ENCODE peak calls at places on chromosomes 12 and 14, in eight cellular contexts. G is astrocyte, K is fibroblast of lung, Z is neuronal stem cell, R is DND-41, L is H1, S is endothelial cell of umbilical vein, T is H9. F is an unnamed sample.

GRCh38 chr12:67876305-67876915 is 112.8 kb upstream of the IFNG-AS1 start:
- DNase-seq in G (no peak), K (no peak), Z (no peak), R (no peak), L (no peak), S (no peak), T (no peak), F (no peak)

GRCh38 chr12:43836455-43836989 is 641 bp downstream of the TMEM117 start:
- DNase-seq in G (peak), K (peak), Z (no peak), R (no peak), L (no peak), S (peak), T (no peak), F (no peak)

GRCh38 chr12:101455685-101456084 is 19.5 kb upstream of the SPIC start:
- DNase-seq in G (no peak), K (no peak), Z (no peak), R (peak), L (no peak), S (no peak), T (no peak), F (no peak)

GRCh38 chr12:113071427-113072112 is 15.0 kb downstream of the DTX1 start:
- DNase-seq in G (no peak), K (no peak), Z (no peak), R (no peak), L (no peak), S (no peak), T (peak), F (no peak)

GRCh38 chr14:89221109-89221508 is 195.9 kb downstream of the FOXN3 start:
- DNase-seq in G (peak), K (peak), Z (no peak), R (no peak), L (no peak), S (peak), T (no peak), F (peak)

GRCh38 chr12:102569803-102570202 is 89.4 kb upstream of the IGF1 start:
- DNase-seq in G (no peak), K (no peak), Z (no peak), R (no peak), L (no peak), S (no peak), T (no peak), F (no peak)

GRCh38 chr12:127538325-127538724 is 728.6 kb upstream of the TMEM132C start:
- DNase-seq in G (no peak), K (no peak), Z (no peak), R (no peak), L (no peak), S (no peak), T (peak), F (no peak)

GRCh38 chr12:117857632-117858274 is 111.0 kb downstream of the KSR2 start:
- DNase-seq in G (peak), K (peak), Z (peak), R (peak), L (peak), S (peak), T (peak), F (peak)

GRCh38 chr12:3564411-3564810 is 73.4 kb downstream of the PRMT8 start:
- DNase-seq in G (no peak), K (no peak), Z (no peak), R (no peak), L (no peak), S (no peak), T (no peak), F (no peak)

GRCh38 chr12:82955020-82955419 is 268.3 kb downstream of the TMTC2 start:
- DNase-seq in G (no peak), K (no peak), Z (no peak), R (no peak), L (no peak), S (no peak), T (no peak), F (no peak)

GRCh38 chr12:71157601-71158233 is at the start of gene TSPAN8:
- DNase-seq in G (no peak), K (no peak), Z (no peak), R (no peak), L (no peak), S (peak), T (no peak), F (no peak)

GRCh38 chr12:34595749-34596733 is 573.7 kb downstream of the ALG10 start:
- DNase-seq in G (no peak), K (no peak), Z (no peak), R (no peak), L (no peak), S (no peak), T (no peak), F (no peak)

GRCh38 chr12:109542014-109542413 is 31.3 kb downstream of the MMAB start:
- DNase-seq in G (peak), K (peak), Z (no peak), R (no peak), L (no peak), S (peak), T (no peak), F (peak)

GRCh38 chr12:117032593-117033381 is 66.4 kb downstream of the TESC start:
- DNase-seq in G (peak), K (no peak), Z (no peak), R (no peak), L (no peak), S (peak), T (no peak), F (no peak)

GRCh38 chr14:99615497-99616245 is 11.7 kb upstream of the CCDC85C start:
- DNase-seq in G (no peak), K (peak), Z (no peak), R (no peak), L (no peak), S (peak), T (no peak), F (no peak)

GRCh38 chr12:44372259-44372658 is 503.9 kb downstream of the NELL2 start:
- DNase-seq in G (peak), K (peak), Z (no peak), R (no peak), L (no peak), S (no peak), T (no peak), F (peak)

GRCh38 chr12:54039417-54040147 is 6.7 kb downstream of the HOXC5 start:
- DNase-seq in G (no peak), K (peak), Z (no peak), R (no peak), L (no peak), S (no peak), T (no peak), F (no peak)

GRCh38 chr12:21529456-21529855 is 3.4 kb downstream of the SPX start:
- DNase-seq in G (no peak), K (no peak), Z (no peak), R (no peak), L (no peak), S (no peak), T (no peak), F (no peak)

GRCh38 chr14:94030571-94030970 is 4.4 kb downstream of the OTUB2 start:
- DNase-seq in G (no peak), K (no peak), Z (no peak), R (no peak), L (no peak), S (no peak), T (no peak), F (no peak)

GRCh38 chr14:96173646-96174475 is 30.8 kb upstream of the BDKRB2 start:
- DNase-seq in G (no peak), K (no peak), Z (no peak), R (no peak), L (no peak), S (no peak), T (no peak), F (no peak)

GRCh38 chr12:93153321-93153720 is 224.2 kb upstream of the EEA1 start:
- DNase-seq in G (peak), K (peak), Z (no peak), R (no peak), L (no peak), S (no peak), T (no peak), F (no peak)

GRCh38 chr12:93156091-93156490 is 221.6 kb upstream of the NUDT4 start:
- DNase-seq in G (no peak), K (no peak), Z (no peak), R (no peak), L (no peak), S (no peak), T (no peak), F (no peak)

GRCh38 chr12:93154096-93154728 is 223.5 kb upstream of the NUDT4 start:
- DNase-seq in G (no peak), K (no peak), Z (no peak), R (no peak), L (no peak), S (no peak), T (no peak), F (no peak)

GRCh38 chr12:93152617-93153016 is 223.5 kb upstream of the EEA1 start:
- DNase-seq in G (no peak), K (no peak), Z (no peak), R (no peak), L (no peak), S (no peak), T (no peak), F (no peak)

DNA sequence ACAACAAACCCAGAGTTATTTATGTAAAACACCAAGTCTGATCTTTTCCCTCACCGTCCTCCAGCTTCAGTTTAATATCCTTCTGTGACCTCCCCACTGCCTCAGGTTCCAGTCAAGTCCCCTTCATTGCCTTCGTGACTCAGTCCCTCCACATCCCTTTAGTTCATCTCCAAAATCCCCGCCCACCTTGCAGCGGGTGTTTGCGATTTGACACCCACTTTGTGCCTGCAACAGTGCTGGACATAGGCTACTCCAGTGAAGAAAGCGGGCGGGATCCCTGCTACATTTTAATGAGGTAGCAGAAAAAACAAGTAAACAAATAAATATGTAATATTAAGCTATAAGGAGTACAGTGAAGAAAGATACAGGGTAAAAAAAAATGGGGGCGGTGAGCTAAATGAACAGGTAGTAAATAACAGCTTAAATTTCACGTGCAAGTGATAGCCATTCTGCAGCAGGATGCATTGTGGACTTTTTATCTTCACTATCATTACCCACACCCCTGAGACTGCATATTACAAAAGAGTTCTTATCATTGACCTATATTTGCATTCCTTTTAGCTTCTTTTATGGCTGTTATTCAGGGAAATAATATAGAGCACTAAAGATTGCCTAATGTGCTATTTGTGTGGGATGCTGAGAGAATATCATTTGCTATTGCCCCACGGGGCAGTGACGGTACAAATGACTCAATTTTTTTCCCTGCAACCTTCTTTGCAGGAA is 222.8 kb upstream of the NUDT4 start:
- DNase-seq in G (no peak), K (no peak), Z (no peak), R (no peak), L (no peak), S (no peak), T (no peak), F (no peak)
- H3K4me2 ChIP-seq in G (no peak), K (no peak), Z (no peak), R (no peak), L (no peak), S (no peak), T (no peak), F (no peak)

DNA sequence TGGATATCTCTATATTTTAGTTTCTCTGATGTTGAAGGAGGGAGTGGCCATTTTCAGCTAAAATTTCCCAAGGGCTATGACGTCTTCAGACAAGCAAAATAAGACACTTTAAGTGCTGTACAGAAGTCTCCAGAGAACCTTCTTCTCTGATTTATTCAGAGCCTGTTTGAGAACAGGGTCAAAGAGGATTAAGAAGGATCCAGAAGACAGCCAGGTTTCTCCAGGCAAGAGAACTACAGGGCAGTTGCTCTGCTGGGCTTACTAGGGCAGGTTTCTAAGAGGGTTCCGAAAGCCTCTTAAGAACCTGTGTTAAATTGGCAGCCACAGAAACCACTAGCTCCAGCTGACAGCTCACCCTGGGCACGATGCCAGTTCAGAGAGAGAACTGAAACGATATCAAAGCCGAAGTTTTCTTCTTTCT is 1.2 kb downstream of the MGP start:
- DNase-seq in G (peak), K (peak), Z (no peak), R (peak), L (no peak), S (peak), T (no peak), F (peak)
- H3K4me2 ChIP-seq in G (peak), K (peak), Z (no peak), R (peak), L (no peak), S (peak), T (no peak), F (peak)

DNA sequence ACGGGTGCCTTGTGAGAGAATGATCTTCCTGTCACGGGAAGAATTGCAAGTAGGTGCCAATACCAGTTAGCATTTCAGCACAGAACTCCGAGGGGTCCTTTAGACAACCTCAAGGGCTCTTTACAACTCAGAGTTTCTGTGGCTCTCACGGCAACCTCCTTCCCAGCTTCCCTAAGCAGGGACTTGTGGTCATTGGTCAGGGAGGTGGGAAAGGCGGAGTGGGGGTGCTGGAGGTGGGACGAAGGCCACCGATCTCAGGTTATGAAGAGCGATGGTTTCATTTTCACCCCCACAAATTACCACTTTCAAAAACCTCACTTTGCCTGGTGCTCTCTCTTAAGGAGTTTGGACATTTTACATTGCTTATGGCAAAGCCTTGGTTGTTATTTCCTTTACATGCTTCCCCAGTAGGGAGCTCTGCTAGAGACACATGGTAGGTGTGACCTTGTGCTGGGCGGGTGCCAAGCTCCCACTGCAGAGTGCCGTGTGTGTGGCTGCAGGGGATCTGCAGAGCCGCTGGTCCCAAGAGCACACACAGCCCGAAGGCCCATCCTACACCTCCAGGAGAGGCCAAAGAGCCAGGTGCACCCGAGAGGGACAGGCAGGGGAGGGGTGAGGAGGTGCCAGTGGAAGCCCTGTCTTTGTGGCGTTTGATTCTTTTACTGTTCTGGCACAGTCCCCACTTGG is 21.4 kb downstream of the BCL2L14 start:
- DNase-seq in G (no peak), K (peak), Z (no peak), R (no peak), L (no peak), S (peak), T (peak), F (no peak)
- H3K4me2 ChIP-seq in G (peak), K (no peak), Z (no peak), R (no peak), L (no peak), S (no peak), T (no peak), F (no peak)

GRCh38 chr12:74641694-74642093 is 104.1 kb downstream of the ATXN7L3B start:
- DNase-seq in G (no peak), K (no peak), Z (no peak), R (no peak), L (no peak), S (no peak), T (no peak), F (no peak)
- H3K4me2 ChIP-seq in G (no peak), K (no peak), Z (no peak), R (no peak), L (no peak), S (no peak), T (no peak), F (no peak)

GRCh38 chr14:51185180-51185579 is 54.9 kb upstream of the TMX1 start:
- DNase-seq in G (no peak), K (no peak), Z (no peak), R (no peak), L (no peak), S (no peak), T (no peak), F (no peak)
- H3K4me2 ChIP-seq in G (no peak), K (no peak), Z (no peak), R (no peak), L (no peak), S (no peak), T (no peak), F (no peak)

DNA sequence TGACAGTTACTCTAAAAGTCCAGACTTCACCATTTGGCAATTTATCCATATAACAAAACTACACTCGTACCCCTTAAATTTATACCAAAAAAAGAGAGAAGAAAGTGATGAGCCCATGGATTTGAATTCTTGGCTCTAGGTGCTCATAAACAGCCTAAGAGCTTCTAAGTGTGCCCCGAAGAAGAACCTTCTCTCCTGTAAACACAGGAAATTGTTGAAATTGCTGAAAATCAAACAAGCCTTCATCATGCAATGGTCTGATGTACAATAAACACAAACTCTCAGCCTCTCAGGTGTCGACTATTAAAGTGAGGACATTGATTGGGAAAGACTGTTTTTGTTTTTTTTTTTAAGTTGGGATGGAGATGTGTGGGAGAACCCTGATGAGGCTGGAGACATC is 21.8 kb downstream of the PDE6H start:
- DNase-seq in G (peak), K (no peak), Z (no peak), R (no peak), L (no peak), S (no peak), T (no peak), F (no peak)
- H3K4me2 ChIP-seq in G (no peak), K (no peak), Z (no peak), R (no peak), L (no peak), S (no peak), T (no peak), F (no peak)

GRCh38 chr12:42586268-42586667 is 3.3 kb downstream of the PRICKLE1 start:
- DNase-seq in G (no peak), K (no peak), Z (no peak), R (no peak), L (no peak), S (peak), T (no peak), F (no peak)
- H3K4me2 ChIP-seq in G (peak), K (no peak), Z (no peak), R (no peak), L (no peak), S (peak), T (no peak), F (peak)

DNA sequence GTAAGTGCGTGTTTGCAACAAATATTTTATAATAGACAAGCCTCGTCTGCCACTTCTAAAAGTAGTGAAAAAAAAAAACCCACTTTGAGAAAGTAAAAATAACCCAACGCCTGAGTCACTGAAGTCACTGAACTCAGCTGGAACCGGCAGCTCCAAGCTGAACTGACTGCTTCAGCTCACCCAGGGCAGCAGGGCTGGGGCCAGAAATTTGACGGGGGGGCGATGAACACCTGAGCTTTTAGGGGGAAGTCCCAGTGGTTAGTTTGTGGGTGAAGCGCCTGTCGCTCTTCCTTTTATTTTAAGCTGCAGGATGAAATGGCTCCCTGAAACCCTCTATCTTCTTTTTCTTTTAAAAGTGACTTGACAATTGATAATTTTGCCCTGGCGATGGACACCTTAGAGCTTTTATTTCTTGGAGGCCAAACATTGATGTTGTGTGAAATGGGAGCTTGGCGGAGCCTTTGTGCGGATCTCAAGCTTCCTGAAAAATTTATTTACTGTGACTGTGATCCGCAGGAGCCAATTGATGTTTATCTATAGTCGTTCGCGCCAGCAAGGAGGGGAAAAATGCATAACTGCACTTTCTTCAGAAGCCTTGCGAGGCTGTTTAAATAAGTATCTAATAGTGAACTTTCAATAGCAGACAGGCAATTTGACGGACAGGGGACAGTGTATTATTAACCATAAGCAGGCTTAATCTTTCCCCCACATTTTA is 173.2 kb upstream of the MYL2 start:
- DNase-seq in G (no peak), K (no peak), Z (no peak), R (peak), L (no peak), S (no peak), T (no peak), F (no peak)
- H3K4me2 ChIP-seq in G (no peak), K (no peak), Z (no peak), R (no peak), L (no peak), S (no peak), T (no peak), F (no peak)

DNA sequence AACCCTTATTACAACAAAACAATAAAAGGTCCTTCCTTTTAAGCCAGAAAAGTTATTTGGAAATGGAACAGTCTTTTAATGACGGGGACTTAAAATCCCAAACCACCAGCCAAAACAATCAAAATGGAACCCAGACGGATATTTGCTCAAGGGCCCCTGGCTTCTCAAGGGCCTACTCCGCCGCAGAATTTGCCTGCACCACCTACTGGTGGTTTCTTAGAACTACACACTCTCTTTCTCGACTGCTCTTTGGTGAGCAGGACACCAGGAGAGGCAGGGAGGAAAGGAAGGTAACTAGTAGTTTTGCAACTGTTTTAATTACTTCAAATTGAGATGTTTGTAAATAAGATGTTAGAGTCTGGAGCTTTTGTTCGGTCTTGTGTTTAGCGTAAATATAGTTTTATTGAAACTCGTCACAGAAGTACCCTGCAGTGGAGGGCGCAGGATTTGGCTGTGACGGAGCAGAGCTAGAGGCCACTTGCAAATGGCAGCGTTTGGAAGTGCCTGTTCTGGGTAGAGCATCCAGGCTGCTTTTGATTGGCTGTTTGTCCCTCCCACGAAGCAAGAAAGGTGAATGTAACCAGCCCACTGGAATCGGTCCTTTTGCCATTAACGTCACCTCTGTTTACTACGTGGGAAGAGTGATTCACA is 238.5 kb downstream of the CACNA1C start:
- DNase-seq in G (no peak), K (peak), Z (peak), R (peak), L (no peak), S (peak), T (peak), F (peak)
- H3K4me2 ChIP-seq in G (no peak), K (no peak), Z (no peak), R (no peak), L (no peak), S (no peak), T (no peak), F (no peak)